ENCODE peak calls at places on chromosomes 16 and 17, in four cellular contexts. N is GM20000, Q is A549, J is AG09319. C is an unnamed sample.
A peak's percentile ranks its signal among the peaks of the same experiment; 100 is the strongest.

GRCh38 chr17:83073389-83074063 is 5.9 kb upstream of the METRNL start:
- DNase-seq in N (no peak), Q (no peak), J (no peak), C (no peak)

GRCh38 chr17:51029568-51030463 is 90.9 kb downstream of the SPAG9 start:
- DNase-seq in N (peak; percentile 32), Q (no peak), J (no peak), C (no peak)

GRCh38 chr17:225551-225950 is 44.1 kb upstream of the DOC2B start:
- DNase-seq in N (no peak), Q (no peak), J (no peak), C (no peak)

GRCh38 chr16:19184823-19185509 is 16.9 kb downstream of the SYT17 start:
- DNase-seq in N (no peak), Q (no peak), J (no peak), C (no peak)

GRCh38 chr16:89924298-89924924 is 1.3 kb downstream of the TUBB3 start:
- DNase-seq in N (peak; percentile 67), Q (peak; percentile 58), J (no peak), C (no peak)

GRCh38 chr17:48062273-48062672 is 14.1 kb downstream of the NFE2L1 start:
- DNase-seq in N (no peak), Q (no peak), J (no peak), C (no peak)

GRCh38 chr16:19020689-19021088 is 37.0 kb downstream of the TMC7 start:
- DNase-seq in N (no peak), Q (no peak), J (no peak), C (no peak)

GRCh38 chr17:48499248-48499647 is 31.6 kb downstream of the HOXB1 start:
- DNase-seq in N (no peak), Q (no peak), J (no peak), C (no peak)

GRCh38 chr17:64123114-64123513 is 6.8 kb downstream of the ERN1 start:
- DNase-seq in N (no peak), Q (no peak), J (no peak), C (no peak)

GRCh38 chr17:31052187-31052889 is 42.4 kb upstream of the NF1 start:
- DNase-seq in N (no peak), Q (peak; percentile 67), J (peak; percentile 86), C (no peak)

GRCh38 chr17:2780256-2780655 is 16.0 kb upstream of the RAP1GAP2 start:
- DNase-seq in N (no peak), Q (no peak), J (no peak), C (no peak)

GRCh38 chr17:2778489-2778888 is 17.7 kb upstream of the RAP1GAP2 start:
- DNase-seq in N (no peak), Q (no peak), J (no peak), C (no peak)

GRCh38 chr17:2779545-2779944 is 16.7 kb upstream of the RAP1GAP2 start:
- DNase-seq in N (no peak), Q (no peak), J (no peak), C (no peak)

GRCh38 chr17:2777242-2777867 is 18.9 kb upstream of the RAP1GAP2 start:
- DNase-seq in N (no peak), Q (no peak), J (no peak), C (no peak)

DNA sequence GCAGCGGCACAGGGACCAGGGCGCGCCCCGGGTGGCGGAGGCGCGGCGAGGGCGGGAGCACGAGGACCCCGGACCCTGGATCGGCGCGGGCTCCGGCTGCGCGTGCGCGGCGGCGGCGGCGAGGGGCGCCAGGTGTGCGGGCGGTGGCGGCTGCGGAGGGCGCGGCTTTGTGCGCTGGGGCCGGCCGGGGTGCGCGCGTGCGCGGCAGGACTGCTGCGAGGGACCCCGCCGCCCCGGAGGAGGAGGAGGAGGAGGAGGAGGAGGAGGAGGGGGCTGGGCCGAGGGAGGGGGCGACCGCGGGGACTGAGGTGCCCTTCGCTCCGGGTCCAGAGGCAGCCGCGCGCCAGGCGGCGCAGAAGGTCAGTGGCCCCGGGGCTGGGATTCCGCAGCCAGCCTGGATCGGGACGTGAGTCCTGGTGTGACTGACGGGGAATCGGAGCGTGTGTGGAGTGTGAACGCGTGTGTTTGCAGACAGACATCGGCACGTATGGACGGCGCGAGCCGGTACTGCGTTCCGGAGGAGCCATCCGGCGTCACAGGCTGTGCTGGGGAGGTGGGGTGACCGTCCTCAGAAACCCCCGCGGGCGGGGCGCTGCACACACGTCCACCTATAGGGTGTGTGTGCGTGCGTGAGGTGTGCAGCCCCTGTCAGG is 19.5 kb upstream of the RAP1GAP2 start:
- DNase-seq in N (no peak), Q (no peak), J (no peak), C (no peak)
- TF ChIP-seq CTCF in N (no peak), Q (no peak), J (no peak), C (no peak)

DNA sequence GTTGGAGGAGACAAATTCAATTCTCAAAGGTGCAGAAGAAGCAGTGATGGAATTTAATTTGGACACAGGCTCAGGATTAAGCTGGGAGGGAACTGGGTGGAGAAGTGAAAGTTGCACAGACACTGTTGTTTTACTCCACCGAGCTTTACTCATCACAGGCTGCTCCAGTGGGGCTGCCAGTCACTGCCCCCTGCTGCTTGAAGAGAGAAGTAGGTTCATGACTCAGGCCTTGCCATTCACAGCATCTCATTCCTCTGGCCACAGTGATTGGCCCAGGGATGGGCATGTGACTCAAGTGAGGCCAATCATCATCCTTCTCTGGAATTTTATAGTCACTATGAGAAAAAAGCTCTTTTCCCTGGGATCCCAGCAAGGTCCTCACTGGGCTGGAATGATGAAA is 11.8 kb downstream of the GNAO1 start:
- DNase-seq in N (peak; percentile 52), Q (peak; percentile 61), J (no peak), C (peak; percentile 41)
- TF ChIP-seq CTCF in N (peak; percentile 25), Q (no peak), J (peak; percentile 1), C (peak; percentile 69)

GRCh38 chr16:54937673-54938350 is 7.1 kb downstream of the IRX5 start:
- DNase-seq in N (no peak), Q (no peak), J (no peak), C (no peak)

GRCh38 chr16:54936086-54936978 is 5.7 kb downstream of the IRX5 start:
- DNase-seq in N (peak; percentile 40), Q (no peak), J (no peak), C (no peak)

GRCh38 chr16:54938351-54939346 is 8.0 kb downstream of the IRX5 start:
- DNase-seq in N (no peak), Q (no peak), J (no peak), C (no peak)

GRCh38 chr16:54935411-54936085 is 4.9 kb downstream of the IRX5 start:
- DNase-seq in N (no peak), Q (no peak), J (no peak), C (no peak)

GRCh38 chr16:54936979-54937672 is 6.5 kb downstream of the IRX5 start:
- DNase-seq in N (peak; percentile 52), Q (peak; percentile 54), J (no peak), C (no peak)
- TF ChIP-seq CTCF in N (no peak), Q (peak; percentile 74), J (peak; percentile 50), C (peak; percentile 59)

GRCh38 chr16:7321661-7322060 is 11.0 kb upstream of the RBFOX1 start:
- DNase-seq in N (no peak), Q (no peak), J (no peak), C (no peak)
- TF ChIP-seq CTCF in N (no peak), Q (no peak), J (no peak), C (no peak)

GRCh38 chr16:78128920-78129319 is 29.5 kb downstream of the WWOX start:
- DNase-seq in N (no peak), Q (no peak), J (no peak), C (no peak)
- TF ChIP-seq CTCF in N (no peak), Q (no peak), J (no peak), C (no peak)

DNA sequence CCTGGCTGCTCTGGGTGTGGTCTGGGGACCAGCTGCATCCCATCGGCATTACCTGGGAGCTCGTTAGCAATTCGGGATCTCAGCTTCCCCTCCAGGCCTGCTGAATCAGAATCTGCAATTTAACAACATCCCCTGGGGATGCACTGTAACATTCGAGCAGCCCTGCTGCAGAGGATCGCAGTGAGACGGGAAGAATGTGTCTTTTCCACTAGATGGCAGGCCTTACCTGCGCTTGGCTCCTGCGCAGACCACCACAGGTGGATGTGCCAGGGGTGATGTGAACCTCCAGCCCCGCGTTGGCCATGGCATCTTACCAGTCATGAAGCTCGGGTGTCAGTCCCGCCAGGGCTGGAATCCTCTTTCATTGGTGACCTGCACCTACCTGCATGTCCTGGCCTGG is 209.9 kb downstream of the PRKCB start:
- DNase-seq in N (no peak), Q (peak; percentile 22), J (no peak), C (no peak)
- TF ChIP-seq CTCF in N (no peak), Q (peak; percentile 59), J (no peak), C (no peak)

GRCh38 chr17:45844695-45845375 is at the start of gene SPPL2C:
- DNase-seq in N (no peak), Q (no peak), J (no peak), C (no peak)

GRCh38 chr17:45846646-45847045 is 2.0 kb downstream of the SPPL2C start:
- DNase-seq in N (no peak), Q (no peak), J (no peak), C (no peak)

GRCh38 chr17:45846223-45846622 is 1.5 kb downstream of the SPPL2C start:
- DNase-seq in N (no peak), Q (no peak), J (no peak), C (no peak)

GRCh38 chr17:45847101-45847500 is 2.4 kb downstream of the SPPL2C start:
- DNase-seq in N (no peak), Q (no peak), J (no peak), C (no peak)

GRCh38 chr17:45845376-45846185 is 900 bp downstream of the SPPL2C start:
- DNase-seq in N (no peak), Q (no peak), J (no peak), C (no peak)
- TF ChIP-seq CTCF in N (no peak), Q (no peak), J (no peak), C (no peak)

DNA sequence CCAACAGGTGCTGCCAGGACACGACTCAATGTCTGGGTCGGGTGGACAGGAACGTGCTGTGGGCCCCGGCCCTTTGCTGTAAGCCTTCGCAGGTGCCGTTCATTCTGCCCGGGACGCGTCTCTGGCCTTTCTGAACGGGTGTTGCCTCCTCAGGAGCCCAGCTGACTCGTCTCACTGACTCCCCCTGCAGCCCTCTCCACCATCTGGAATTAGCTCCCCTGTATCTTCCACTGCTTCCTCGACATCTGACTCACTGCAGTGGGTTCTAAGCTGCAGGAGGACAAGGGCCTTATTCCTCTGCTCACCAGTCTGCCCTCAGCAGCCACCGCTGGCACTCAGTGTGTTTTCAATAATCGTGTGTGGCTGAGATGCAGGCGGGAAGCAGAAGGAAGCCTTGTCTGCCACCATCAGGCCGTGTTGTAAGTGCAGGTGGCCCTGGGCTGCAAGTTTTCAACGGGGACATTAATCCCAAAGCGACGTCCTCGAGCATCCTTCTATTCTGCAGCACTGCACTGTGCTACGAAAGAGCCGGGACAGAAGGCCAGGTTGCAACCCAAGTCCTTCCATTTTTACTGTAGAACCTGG is 256.2 kb downstream of the FOXL1 start:
- DNase-seq in N (no peak), Q (peak; percentile 19), J (no peak), C (no peak)
- TF ChIP-seq CTCF in N (no peak), Q (peak; percentile 1), J (peak; percentile 0), C (no peak)

C was measured in GM12864.